ENCODE peak calls at places on chromosomes 2 and 18, in seven cellular contexts. One of them, this sample, is unnamed.

GRCh38 chr18:31738460-31739407 is 21.9 kb downstream of the SLC25A52 start:
- DNase-seq in PC-9: no peak
- DNase-seq in brain microvascular endothelial cell: no peak
- DNase-seq in GM12865: no peak
- DNase-seq in CD8-positive, alpha-beta T cell: no peak
- DNase-seq in testis: no peak
- DNase-seq in cardiac fibroblast: no peak
- DNase-seq in this sample: no peak

GRCh38 chr2:128365217-128365905 is 46.7 kb upstream of the HS6ST1 start:
- DNase-seq in PC-9: no peak
- DNase-seq in brain microvascular endothelial cell: no peak
- DNase-seq in GM12865: no peak
- DNase-seq in CD8-positive, alpha-beta T cell: no peak
- DNase-seq in testis: no peak
- DNase-seq in cardiac fibroblast: no peak
- DNase-seq in this sample: no peak

GRCh38 chr18:26479686-26480079 is 68.7 kb downstream of the KCTD1 start:
- DNase-seq in PC-9: no peak
- DNase-seq in brain microvascular endothelial cell: no peak
- DNase-seq in GM12865: no peak
- DNase-seq in CD8-positive, alpha-beta T cell: no peak
- DNase-seq in testis: no peak
- DNase-seq in cardiac fibroblast: no peak
- DNase-seq in this sample: no peak

GRCh38 chr2:120602251-120602650 is 133.4 kb upstream of the GLI2 start:
- DNase-seq in PC-9: no peak
- DNase-seq in brain microvascular endothelial cell: no peak
- DNase-seq in GM12865: no peak
- DNase-seq in CD8-positive, alpha-beta T cell: no peak
- DNase-seq in testis: no peak
- DNase-seq in cardiac fibroblast: peak
- DNase-seq in this sample: no peak

GRCh38 chr2:215622836-215623235 is 187.0 kb upstream of the FN1 start:
- DNase-seq in PC-9: no peak
- DNase-seq in brain microvascular endothelial cell: no peak
- DNase-seq in GM12865: no peak
- DNase-seq in CD8-positive, alpha-beta T cell: no peak
- DNase-seq in testis: no peak
- DNase-seq in cardiac fibroblast: no peak
- DNase-seq in this sample: no peak

GRCh38 chr2:238247002-238247822 is 7.4 kb upstream of the HES6 start:
- DNase-seq in PC-9: no peak
- DNase-seq in brain microvascular endothelial cell: no peak
- DNase-seq in GM12865: no peak
- DNase-seq in CD8-positive, alpha-beta T cell: no peak
- DNase-seq in testis: no peak
- DNase-seq in cardiac fibroblast: no peak
- DNase-seq in this sample: no peak

GRCh38 chr2:215654177-215654850 is 218.4 kb upstream of the FN1 start:
- DNase-seq in PC-9: no peak
- DNase-seq in brain microvascular endothelial cell: no peak
- DNase-seq in GM12865: no peak
- DNase-seq in CD8-positive, alpha-beta T cell: no peak
- DNase-seq in testis: peak
- DNase-seq in cardiac fibroblast: peak
- DNase-seq in this sample: no peak

GRCh38 chr2:170843656-170844055 is 27.0 kb downstream of the GAD1 start:
- DNase-seq in PC-9: peak
- DNase-seq in brain microvascular endothelial cell: peak
- DNase-seq in GM12865: no peak
- DNase-seq in CD8-positive, alpha-beta T cell: no peak
- DNase-seq in testis: no peak
- DNase-seq in cardiac fibroblast: peak
- DNase-seq in this sample: peak

GRCh38 chr2:38581193-38582147 is 21.3 kb downstream of the HNRNPLL start:
- DNase-seq in PC-9: no peak
- DNase-seq in brain microvascular endothelial cell: no peak
- DNase-seq in GM12865: peak
- DNase-seq in CD8-positive, alpha-beta T cell: no peak
- DNase-seq in testis: peak
- DNase-seq in cardiac fibroblast: peak
- DNase-seq in this sample: peak

GRCh38 chr2:235638541-235639192 is 144.8 kb downstream of the AGAP1 start:
- DNase-seq in PC-9: no peak
- DNase-seq in brain microvascular endothelial cell: no peak
- DNase-seq in GM12865: no peak
- DNase-seq in CD8-positive, alpha-beta T cell: no peak
- DNase-seq in testis: no peak
- DNase-seq in cardiac fibroblast: no peak
- DNase-seq in this sample: no peak

GRCh38 chr2:112482309-112483046 is 522 bp downstream of the TTL start:
- DNase-seq in PC-9: peak
- DNase-seq in brain microvascular endothelial cell: peak
- DNase-seq in GM12865: peak
- DNase-seq in CD8-positive, alpha-beta T cell: no peak
- DNase-seq in testis: peak
- DNase-seq in cardiac fibroblast: peak
- DNase-seq in this sample: no peak

GRCh38 chr2:213932-214693 is 49.7 kb downstream of the SH3YL1 start:
- DNase-seq in PC-9: no peak
- DNase-seq in brain microvascular endothelial cell: no peak
- DNase-seq in GM12865: no peak
- DNase-seq in CD8-positive, alpha-beta T cell: no peak
- DNase-seq in testis: no peak
- DNase-seq in cardiac fibroblast: peak
- DNase-seq in this sample: no peak

GRCh38 chr2:11836647-11837219 is 90.3 kb downstream of the LPIN1 start:
- DNase-seq in PC-9: no peak
- DNase-seq in brain microvascular endothelial cell: no peak
- DNase-seq in GM12865: no peak
- DNase-seq in CD8-positive, alpha-beta T cell: no peak
- DNase-seq in testis: no peak
- DNase-seq in cardiac fibroblast: no peak
- DNase-seq in this sample: no peak

GRCh38 chr18:46641917-46642316 is 15.1 kb downstream of the LOXHD1 start:
- DNase-seq in PC-9: no peak
- DNase-seq in brain microvascular endothelial cell: no peak
- DNase-seq in GM12865: no peak
- DNase-seq in CD8-positive, alpha-beta T cell: no peak
- DNase-seq in testis: no peak
- DNase-seq in cardiac fibroblast: no peak
- DNase-seq in this sample: no peak

GRCh38 chr18:11946756-11947155 is 34.6 kb upstream of the IMPA2 start:
- DNase-seq in PC-9: peak
- DNase-seq in brain microvascular endothelial cell: peak
- DNase-seq in GM12865: no peak
- DNase-seq in CD8-positive, alpha-beta T cell: no peak
- DNase-seq in testis: peak
- DNase-seq in cardiac fibroblast: peak
- DNase-seq in this sample: no peak

GRCh38 chr18:44735071-44735470 is 54.4 kb downstream of the SETBP1 start:
- DNase-seq in PC-9: no peak
- DNase-seq in brain microvascular endothelial cell: no peak
- DNase-seq in GM12865: no peak
- DNase-seq in CD8-positive, alpha-beta T cell: no peak
- DNase-seq in testis: no peak
- DNase-seq in cardiac fibroblast: no peak
- DNase-seq in this sample: no peak

GRCh38 chr18:6553234-6553900 is 138.7 kb upstream of the L3MBTL4 start:
- DNase-seq in PC-9: no peak
- DNase-seq in brain microvascular endothelial cell: no peak
- DNase-seq in GM12865: no peak
- DNase-seq in CD8-positive, alpha-beta T cell: no peak
- DNase-seq in testis: no peak
- DNase-seq in cardiac fibroblast: peak
- DNase-seq in this sample: no peak

GRCh38 chr2:201964631-201965206 is 68.9 kb upstream of the FZD7 start:
- DNase-seq in PC-9: no peak
- DNase-seq in brain microvascular endothelial cell: no peak
- DNase-seq in GM12865: peak
- DNase-seq in CD8-positive, alpha-beta T cell: no peak
- DNase-seq in testis: no peak
- DNase-seq in cardiac fibroblast: peak
- DNase-seq in this sample: peak

GRCh38 chr2:200756618-200757321 is 54.9 kb upstream of the BZW1 start:
- DNase-seq in PC-9: peak
- DNase-seq in brain microvascular endothelial cell: peak
- DNase-seq in GM12865: no peak
- DNase-seq in CD8-positive, alpha-beta T cell: no peak
- DNase-seq in testis: no peak
- DNase-seq in cardiac fibroblast: peak
- DNase-seq in this sample: no peak

GRCh38 chr2:205723174-205723573 is 40.9 kb downstream of the NRP2 start:
- DNase-seq in PC-9: no peak
- DNase-seq in brain microvascular endothelial cell: no peak
- DNase-seq in GM12865: no peak
- DNase-seq in CD8-positive, alpha-beta T cell: no peak
- DNase-seq in testis: no peak
- DNase-seq in cardiac fibroblast: peak
- DNase-seq in this sample: no peak

GRCh38 chr2:195622966-195623365 is 34.1 kb upstream of the SLC39A10 start:
- DNase-seq in PC-9: no peak
- DNase-seq in brain microvascular endothelial cell: no peak
- DNase-seq in GM12865: no peak
- DNase-seq in CD8-positive, alpha-beta T cell: no peak
- DNase-seq in testis: no peak
- DNase-seq in cardiac fibroblast: no peak
- DNase-seq in this sample: no peak

GRCh38 chr18:79515331-79515730 is 119.6 kb downstream of the NFATC1 start:
- DNase-seq in PC-9: no peak
- DNase-seq in brain microvascular endothelial cell: no peak
- DNase-seq in GM12865: no peak
- DNase-seq in CD8-positive, alpha-beta T cell: no peak
- DNase-seq in testis: peak
- DNase-seq in cardiac fibroblast: no peak
- DNase-seq in this sample: no peak

GRCh38 chr2:37585982-37586621 is 85.3 kb downstream of the CDC42EP3 start:
- DNase-seq in PC-9: peak
- DNase-seq in brain microvascular endothelial cell: peak
- DNase-seq in GM12865: peak
- DNase-seq in CD8-positive, alpha-beta T cell: peak
- DNase-seq in testis: no peak
- DNase-seq in cardiac fibroblast: peak
- DNase-seq in this sample: no peak

GRCh38 chr2:182592691-182593393 is 123.2 kb upstream of the DNAJC10 start:
- DNase-seq in PC-9: no peak
- DNase-seq in brain microvascular endothelial cell: no peak
- DNase-seq in GM12865: no peak
- DNase-seq in CD8-positive, alpha-beta T cell: no peak
- DNase-seq in testis: no peak
- DNase-seq in cardiac fibroblast: no peak
- DNase-seq in this sample: no peak

GRCh38 chr18:77218642-77219041 is 31.0 kb upstream of the GALR1 start:
- DNase-seq in PC-9: no peak
- DNase-seq in brain microvascular endothelial cell: no peak
- DNase-seq in GM12865: no peak
- DNase-seq in CD8-positive, alpha-beta T cell: no peak
- DNase-seq in testis: no peak
- DNase-seq in cardiac fibroblast: no peak
- DNase-seq in this sample: no peak

GRCh38 chr2:121085801-121086200 is 199.2 kb downstream of the TFCP2L1 start:
- DNase-seq in PC-9: no peak
- DNase-seq in brain microvascular endothelial cell: no peak
- DNase-seq in GM12865: no peak
- DNase-seq in CD8-positive, alpha-beta T cell: no peak
- DNase-seq in testis: peak
- DNase-seq in cardiac fibroblast: no peak
- DNase-seq in this sample: no peak

GRCh38 chr2:234032301-234032856 is 18.1 kb upstream of the SPP2 start:
- DNase-seq in PC-9: no peak
- DNase-seq in brain microvascular endothelial cell: peak
- DNase-seq in GM12865: peak
- DNase-seq in CD8-positive, alpha-beta T cell: no peak
- DNase-seq in testis: no peak
- DNase-seq in cardiac fibroblast: peak
- DNase-seq in this sample: no peak

DNA sequence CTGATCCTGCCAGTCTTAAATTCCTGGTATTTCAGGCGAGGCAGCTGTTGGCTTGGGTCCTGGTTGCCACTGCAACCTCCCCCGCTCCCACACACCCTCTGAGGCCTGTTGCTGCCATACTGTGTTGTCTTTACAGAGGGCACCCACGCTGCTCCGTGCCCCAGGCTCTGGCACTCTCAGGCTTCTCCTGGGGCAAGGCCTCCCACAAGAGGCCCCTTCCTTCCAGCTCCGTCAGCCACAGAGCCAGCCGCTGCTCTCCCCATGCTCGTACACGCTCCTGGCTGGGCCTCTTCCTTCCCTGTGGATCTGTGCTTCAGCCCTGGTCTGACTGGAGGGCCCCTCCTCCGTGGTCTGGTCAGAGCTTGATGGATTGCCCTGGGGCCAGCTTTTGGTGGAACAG is 8.6 kb downstream of the CABLES1 start:
- DNase-seq in PC-9: no peak
- DNase-seq in brain microvascular endothelial cell: no peak
- DNase-seq in GM12865: no peak
- DNase-seq in CD8-positive, alpha-beta T cell: no peak
- DNase-seq in testis: no peak
- DNase-seq in cardiac fibroblast: peak
- DNase-seq in this sample: no peak
- H3K4me3 ChIP-seq in PC-9: no peak
- H3K4me3 ChIP-seq in brain microvascular endothelial cell: no peak
- H3K4me3 ChIP-seq in GM12865: no peak
- H3K4me3 ChIP-seq in CD8-positive, alpha-beta T cell: no peak
- H3K4me3 ChIP-seq in testis: no peak
- H3K4me3 ChIP-seq in cardiac fibroblast: no peak
- H3K4me3 ChIP-seq in this sample: no peak

GRCh38 chr18:3499498-3499897 is 49.5 kb downstream of the TGIF1 start:
- DNase-seq in PC-9: no peak
- DNase-seq in brain microvascular endothelial cell: no peak
- DNase-seq in GM12865: no peak
- DNase-seq in CD8-positive, alpha-beta T cell: no peak
- DNase-seq in testis: peak
- DNase-seq in cardiac fibroblast: no peak
- DNase-seq in this sample: peak
- H3K4me3 ChIP-seq in PC-9: no peak
- H3K4me3 ChIP-seq in brain microvascular endothelial cell: peak
- H3K4me3 ChIP-seq in GM12865: no peak
- H3K4me3 ChIP-seq in CD8-positive, alpha-beta T cell: peak
- H3K4me3 ChIP-seq in testis: peak
- H3K4me3 ChIP-seq in cardiac fibroblast: peak
- H3K4me3 ChIP-seq in this sample: no peak

DNA sequence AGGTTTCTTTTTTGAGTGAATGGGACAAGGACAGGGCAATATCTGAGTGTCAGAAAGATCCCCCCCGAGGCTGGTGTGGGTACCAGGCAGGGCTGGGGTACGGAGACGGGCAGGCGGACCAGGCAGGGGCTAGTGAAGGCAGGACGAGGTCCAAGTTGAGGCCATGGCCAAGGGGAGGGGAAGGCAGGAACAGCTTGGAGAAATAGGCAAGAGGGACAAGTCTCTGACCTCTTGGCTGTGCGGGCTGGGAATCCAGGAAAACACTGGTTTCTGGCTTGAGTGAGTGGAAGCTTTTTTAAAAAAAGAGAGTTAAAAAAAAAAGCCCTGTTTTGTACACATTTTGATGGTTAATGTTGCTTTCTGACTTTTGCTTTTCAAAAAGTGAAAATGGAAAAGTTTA is 30.3 kb downstream of the ASAP2 start:
- DNase-seq in PC-9: no peak
- DNase-seq in brain microvascular endothelial cell: no peak
- DNase-seq in GM12865: no peak
- DNase-seq in CD8-positive, alpha-beta T cell: no peak
- DNase-seq in testis: no peak
- DNase-seq in cardiac fibroblast: no peak
- DNase-seq in this sample: no peak
- H3K4me3 ChIP-seq in PC-9: peak
- H3K4me3 ChIP-seq in brain microvascular endothelial cell: no peak
- H3K4me3 ChIP-seq in GM12865: no peak
- H3K4me3 ChIP-seq in CD8-positive, alpha-beta T cell: no peak
- H3K4me3 ChIP-seq in testis: no peak
- H3K4me3 ChIP-seq in cardiac fibroblast: no peak
- H3K4me3 ChIP-seq in this sample: no peak

GRCh38 chr2:197673142-197673541 is 2.2 kb downstream of the RFTN2 start:
- DNase-seq in PC-9: no peak
- DNase-seq in brain microvascular endothelial cell: no peak
- DNase-seq in GM12865: no peak
- DNase-seq in CD8-positive, alpha-beta T cell: no peak
- DNase-seq in testis: no peak
- DNase-seq in cardiac fibroblast: no peak
- DNase-seq in this sample: no peak
- H3K4me3 ChIP-seq in PC-9: no peak
- H3K4me3 ChIP-seq in brain microvascular endothelial cell: no peak
- H3K4me3 ChIP-seq in GM12865: no peak
- H3K4me3 ChIP-seq in CD8-positive, alpha-beta T cell: no peak
- H3K4me3 ChIP-seq in testis: no peak
- H3K4me3 ChIP-seq in cardiac fibroblast: no peak
- H3K4me3 ChIP-seq in this sample: no peak

This sample was measured in Jurkat, Clone E6-1.